ENCODE peak calls at places on chromosome 10, in seven cellular contexts. A is neural progenitor cell; P is neural crest cell; L is fibroblast of the aortic adventitia; Y is CD4-positive, alpha-beta T cell; S is sigmoid colon; F is psoas muscle. D is an unnamed sample.

GRCh38 chr10:21336476-21337170 is 188.9 kb downstream of the SKIDA1 start:
- DNase-seq in Y (no peak), A (peak; percentile 34), L (peak; percentile 99), F (peak; percentile 44), S (no peak), P (no peak), D (no peak)

GRCh38 chr10:36256166-36256565 is 614.1 kb upstream of the FZD8 start:
- DNase-seq in A (no peak), F (no peak), P (no peak), L (peak; percentile 86), S (no peak), Y (no peak), D (no peak)

GRCh38 chr10:116849271-116850057 is at the start of gene ENO4:
- DNase-seq in P (peak; percentile 75), A (peak; percentile 97), Y (no peak), L (peak; percentile 65), F (peak; percentile 50), S (peak; percentile 81), D (peak; percentile 10)

GRCh38 chr10:96053985-96054384 is 10.6 kb downstream of the CCNJ start:
- DNase-seq in Y (no peak), L (no peak), F (no peak), P (no peak), S (no peak), A (no peak), D (no peak)

GRCh38 chr10:10520391-10521385 is 497.0 kb upstream of the CELF2 start:
- DNase-seq in A (peak; percentile 8), L (no peak), P (no peak), Y (no peak), F (no peak), S (no peak), D (no peak)

GRCh38 chr10:43202657-43203490 is 64.0 kb downstream of the RASGEF1A start:
- DNase-seq in S (no peak), L (no peak), Y (peak; percentile 38), P (no peak), F (peak; percentile 27), A (peak; percentile 74), D (peak; percentile 68)

GRCh38 chr10:31322647-31323046 is 3.6 kb downstream of the ZEB1 start:
- DNase-seq in A (peak; percentile 5), S (no peak), F (no peak), L (peak; percentile 55), Y (no peak), P (no peak), D (peak; percentile 13)

GRCh38 chr10:48470893-48471805 is 133.7 kb downstream of the ARHGAP22 start:
- DNase-seq in S (peak; percentile 42), F (no peak), P (no peak), Y (no peak), A (no peak), L (no peak), D (no peak)

GRCh38 chr10:93440591-93441012 is 41.5 kb downstream of the MYOF start:
- DNase-seq in S (peak; percentile 64), A (no peak), L (peak; percentile 78), Y (no peak), P (no peak), F (no peak), D (no peak)

GRCh38 chr10:88893611-88894010 is 13.6 kb downstream of the STAMBPL1 start:
- DNase-seq in S (peak; percentile 72), P (no peak), L (peak; percentile 74), A (no peak), Y (no peak), F (no peak), D (no peak)

GRCh38 chr10:47454294-47455058 is 29.4 kb downstream of the ANXA8 start:
- DNase-seq in F (no peak), P (no peak), A (no peak), S (no peak), Y (no peak), L (no peak), D (no peak)

GRCh38 chr10:55158643-55159042 is 357.6 kb upstream of the PCDH15 start:
- DNase-seq in P (no peak), L (no peak), S (no peak), A (no peak), Y (no peak), F (no peak), D (no peak)

GRCh38 chr10:63286340-63286739 is 153.2 kb downstream of the NRBF2 start:
- DNase-seq in S (no peak), F (no peak), Y (no peak), P (no peak), L (no peak), A (no peak), D (no peak)

GRCh38 chr10:48551796-48552591 is 52.9 kb downstream of the ARHGAP22 start:
- DNase-seq in A (peak; percentile 65), S (no peak), L (peak; percentile 79), F (peak; percentile 39), P (peak; percentile 35), Y (no peak), D (peak; percentile 54)

GRCh38 chr10:52442576-52442975 is 128.5 kb downstream of the DKK1 start:
- DNase-seq in Y (no peak), S (no peak), P (no peak), A (no peak), F (no peak), L (peak; percentile 76), D (no peak)

GRCh38 chr10:52472406-52473146 is 158.5 kb downstream of the DKK1 start:
- DNase-seq in L (no peak), F (no peak), S (no peak), A (no peak), P (no peak), Y (no peak), D (no peak)

GRCh38 chr10:110794808-110795207 is 76.9 kb upstream of the PDCD4 start:
- DNase-seq in A (peak; percentile 78), S (no peak), P (peak; percentile 19), L (no peak), F (no peak), Y (no peak), D (no peak)

GRCh38 chr10:77317221-77317620 is 320.4 kb downstream of the KCNMA1 start:
- DNase-seq in S (no peak), F (no peak), L (no peak), P (no peak), A (no peak), Y (no peak), D (no peak)

GRCh38 chr10:6267941-6268340 is 65.2 kb downstream of the PFKFB3 start:
- DNase-seq in Y (no peak), L (no peak), P (no peak), A (no peak), F (no peak), S (no peak), D (no peak)

GRCh38 chr10:76874151-76874550 is 763.5 kb downstream of the KCNMA1 start:
- DNase-seq in S (peak; percentile 72), P (no peak), A (no peak), F (peak; percentile 27), L (peak; percentile 79), Y (no peak), D (no peak)

GRCh38 chr10:128029731-128030369 is 96.4 kb downstream of the MKI67 start:
- DNase-seq in Y (no peak), L (no peak), F (no peak), P (no peak), S (peak; percentile 41), A (no peak), D (no peak)

GRCh38 chr10:58464956-58465355 is 47.7 kb upstream of the BICC1 start:
- DNase-seq in F (no peak), Y (no peak), P (no peak), L (no peak), A (no peak), S (no peak), D (no peak)

GRCh38 chr10:71643904-71644303 is 75.7 kb downstream of the C10orf105 start:
- DNase-seq in A (no peak), S (no peak), F (no peak), P (no peak), Y (no peak), L (no peak), D (no peak)
- TF ChIP-seq CTCF in A (no peak), S (no peak), F (no peak), P (no peak), Y (no peak), L (no peak), D (no peak)

GRCh38 chr10:72096115-72097000 is 8.0 kb upstream of the SPOCK2 start:
- DNase-seq in S (no peak), L (peak; percentile 57), F (no peak), A (peak; percentile 32), P (no peak), Y (no peak), D (peak; percentile 63)
- TF ChIP-seq CTCF in S (no peak), L (peak; percentile 36), F (no peak), A (no peak), P (no peak), Y (no peak), D (no peak)

DNA sequence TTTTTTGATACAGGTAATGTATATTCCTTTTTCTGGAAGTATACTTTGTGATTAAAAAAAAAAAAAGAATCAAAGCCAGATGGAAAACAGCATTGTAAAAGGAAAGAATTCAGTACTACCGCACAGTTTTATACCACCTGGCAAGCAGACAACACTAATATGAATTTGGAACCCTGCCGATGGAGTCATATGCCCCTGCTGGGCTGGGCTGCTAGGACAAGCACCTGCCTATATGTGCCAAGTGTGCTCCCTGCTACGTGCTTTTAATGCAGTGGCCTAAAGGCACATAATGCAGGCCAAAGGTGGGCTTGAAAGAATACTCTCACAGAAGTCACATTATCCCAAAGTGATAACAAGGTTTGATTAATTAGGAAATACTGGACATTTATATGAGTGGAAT is 29.8 kb upstream of the WAC start:
- DNase-seq in A (no peak), P (no peak), Y (no peak), L (peak; percentile 6), S (no peak), F (no peak), D (peak; percentile 3)
- TF ChIP-seq CTCF in A (no peak), P (peak; percentile 41), Y (no peak), L (no peak), S (no peak), F (no peak), D (no peak)

GRCh38 chr10:7304110-7304509 is 106.7 kb downstream of the SFMBT2 start:
- DNase-seq in S (no peak), A (no peak), F (no peak), Y (no peak), L (no peak), P (no peak), D (no peak)
- TF ChIP-seq CTCF in S (no peak), A (no peak), F (no peak), Y (no peak), L (no peak), P (no peak), D (no peak)

DNA sequence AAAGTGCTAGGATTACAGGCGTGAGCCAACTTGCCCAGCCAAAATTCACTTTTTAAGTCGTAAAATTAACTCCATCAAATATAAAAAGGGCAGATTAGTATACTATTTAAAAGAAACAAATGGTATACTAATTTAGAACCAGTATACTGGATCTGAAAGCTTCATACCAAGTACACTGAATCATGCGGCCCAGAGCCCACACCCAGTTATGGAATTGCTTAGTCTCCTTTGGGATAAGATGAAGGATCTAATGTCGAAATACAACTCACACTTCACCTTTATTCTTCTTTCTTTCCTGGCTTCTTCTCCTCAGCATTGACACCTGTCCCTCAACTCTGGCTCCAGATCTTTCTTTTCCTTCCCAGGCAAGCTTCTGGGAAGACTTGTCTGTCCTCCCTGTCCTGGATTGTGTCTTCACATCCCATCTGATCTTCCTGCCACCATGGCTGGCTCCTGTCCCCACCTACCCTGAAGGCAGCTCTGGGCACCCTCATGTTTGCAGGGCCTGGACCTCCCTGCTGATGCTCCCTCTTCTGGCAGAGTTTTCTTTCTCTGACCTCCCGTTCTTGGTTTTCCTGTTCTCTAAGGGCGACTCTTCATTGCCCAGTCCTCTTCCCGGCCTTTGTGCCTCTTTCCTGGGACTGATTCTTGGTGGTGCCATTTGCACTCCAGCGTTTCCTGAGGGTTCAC is 57.8 kb upstream of the CTBP2 start:
- DNase-seq in A (no peak), F (no peak), S (no peak), P (no peak), Y (no peak), L (peak; percentile 68), D (no peak)
- TF ChIP-seq CTCF in A (no peak), F (no peak), S (no peak), P (no peak), Y (no peak), L (no peak), D (no peak)